ENCODE peak calls at places on chromosomes 13 and 19, in seven cellular contexts. F is CD8-positive, alpha-beta memory T cell; V is activated CD8-positive, alpha-beta memory T cell treated with anti-CD3 and anti-CD28 coated beads, Interleukin-2, amount 10 ng/mL, durations not matched to agents 7 days and 5 days; J is effector memory CD4-positive, alpha-beta T cell; A is coronary artery; T is AG08396; D is midbrain. O is an unnamed sample.

GRCh38 chr19:2494084-2494446 is 18.1 kb downstream of the GADD45B start:
- DNase-seq in F (no peak), V (no peak), J (no peak), A (no peak), T (peak; percentile 81), D (no peak), O (peak; percentile 49)

GRCh38 chr13:79481685-79482052 is 714 bp downstream of the NDFIP2 start:
- DNase-seq in F (peak; percentile 35), V (peak; percentile 66), J (peak; percentile 7), A (no peak), T (no peak), D (no peak), O (peak; percentile 25)

GRCh38 chr13:61727714-61728275 is 312.1 kb upstream of the PCDH20 start:
- DNase-seq in F (no peak), V (no peak), J (no peak), A (no peak), T (no peak), D (no peak), O (no peak)

GRCh38 chr19:46841458-46842083 is 9.1 kb downstream of the AP2S1 start:
- DNase-seq in F (no peak), V (no peak), J (no peak), A (peak; percentile 91), T (peak; percentile 57), D (no peak), O (no peak)

GRCh38 chr19:6223461-6224307 is 56.1 kb downstream of the MLLT1 start:
- DNase-seq in F (no peak), V (no peak), J (no peak), A (no peak), T (no peak), D (no peak), O (no peak)

GRCh38 chr19:18789883-18790565 is 1.1 kb downstream of the COMP start:
- DNase-seq in F (no peak), V (no peak), J (no peak), A (no peak), T (peak; percentile 73), D (no peak), O (peak; percentile 57)

GRCh38 chr13:43988302-43988701 is 108.6 kb downstream of the LACC1 start:
- DNase-seq in F (no peak), V (no peak), J (no peak), A (no peak), T (no peak), D (no peak), O (no peak)

GRCh38 chr19:3451451-3451866 is 28.9 kb downstream of the SMIM24 start:
- DNase-seq in F (no peak), V (no peak), J (no peak), A (no peak), T (no peak), D (no peak), O (no peak)

GRCh38 chr19:2477732-2478191 is 1.8 kb downstream of the GADD45B start:
- DNase-seq in F (peak; percentile 20), V (peak; percentile 72), J (peak; percentile 35), A (no peak), T (peak; percentile 49), D (peak; percentile 45), O (peak; percentile 29)

GRCh38 chr13:41060723-41061074 is 610 bp upstream of the WBP4 start:
- DNase-seq in F (peak; percentile 85), V (peak; percentile 88), J (peak; percentile 76), A (no peak), T (peak; percentile 62), D (peak; percentile 86), O (peak; percentile 94)

GRCh38 chr13:19864339-19865309 is 1.2 kb upstream of the ZMYM5 start:
- DNase-seq in F (peak; percentile 74), V (peak; percentile 85), J (peak; percentile 67), A (peak; percentile 84), T (peak; percentile 41), D (peak; percentile 68), O (peak; percentile 65)

GRCh38 chr19:17938092-17938845 is 5.5 kb downstream of the CCDC124 start:
- DNase-seq in F (peak; percentile 71), V (peak; percentile 88), J (peak; percentile 75), A (no peak), T (peak; percentile 95), D (peak; percentile 77), O (peak; percentile 86)

GRCh38 chr13:75468098-75468497 is 13.9 kb downstream of the TBC1D4 start:
- DNase-seq in F (no peak), V (no peak), J (no peak), A (no peak), T (no peak), D (no peak), O (no peak)

GRCh38 chr13:50222569-50223332 is 207.5 kb downstream of the KCNRG start:
- DNase-seq in F (no peak), V (peak; percentile 51), J (no peak), A (no peak), T (peak; percentile 36), D (peak; percentile 30), O (peak; percentile 44)